ENCODE peak calls at places on chromosomes 4 and X, in six cellular contexts. P is mesenchymal stem cell, U is H9, W is H1, K is IMR-90, C is trophoblast cell. I is an unnamed sample.

GRCh38 chrX:126509917-126510316 is 42.7 kb downstream of the DCAF12L1 start:
- DNase-seq in U (no peak), W (no peak), C (no peak), K (no peak), P (no peak), I (no peak)

GRCh38 chr4:107862658-107863057 is 37.9 kb downstream of the SGMS2 start:
- DNase-seq in C (peak), W (no peak), P (peak), U (no peak), K (peak), I (no peak)

GRCh38 chrX:94633237-94633636 is 959.2 kb downstream of the FAM133A start:
- DNase-seq in P (no peak), K (no peak), W (no peak), U (no peak), C (no peak), I (no peak)

GRCh38 chrX:15564981-15565579 is 35.7 kb downstream of the ACE2 start:
- DNase-seq in U (peak), W (peak), K (peak), C (peak), P (peak), I (no peak)

GRCh38 chrX:48972214-48973164 is 845 bp upstream of the KCND1 start:
- DNase-seq in W (peak), C (peak), U (peak), P (peak), K (peak), I (no peak)

GRCh38 chr4:59062970-59063369 is 1952.8 kb upstream of the IGFBP7 start:
- DNase-seq in U (no peak), C (peak), W (no peak), K (no peak), P (peak), I (no peak)

GRCh38 chrX:154652311-154653047 is 900 bp downstream of the CTAG2 start:
- DNase-seq in U (no peak), W (no peak), C (no peak), K (no peak), P (no peak), I (no peak)

GRCh38 chrX:149540621-149541520 is at the start of gene EOLA1:
- DNase-seq in W (no peak), K (peak), U (peak), C (peak), P (peak), I (no peak)

GRCh38 chr4:100268807-100269206 is 78.5 kb upstream of the DDIT4L start:
- DNase-seq in C (no peak), W (no peak), K (no peak), P (no peak), U (no peak), I (no peak)

GRCh38 chr4:27011401-27011800 is 150.8 kb downstream of the STIM2 start:
- DNase-seq in C (peak), W (no peak), U (no peak), P (no peak), K (no peak), I (no peak)

GRCh38 chrX:132365490-132365889 is 123.3 kb downstream of the MBNL3 start:
- DNase-seq in P (no peak), U (no peak), C (no peak), W (no peak), K (no peak), I (no peak)

GRCh38 chr4:4753643-4754042 is 105.8 kb upstream of the MSX1 start:
- DNase-seq in W (no peak), C (no peak), K (no peak), U (no peak), P (no peak), I (no peak)

GRCh38 chr4:97235516-97235915 is 907.8 kb downstream of the STPG2 start:
- DNase-seq in U (peak), K (no peak), P (no peak), W (no peak), C (no peak), I (peak)

GRCh38 chr4:39933689-39934590 is 43.8 kb downstream of the PDS5A start:
- DNase-seq in K (peak), C (no peak), P (peak), W (no peak), U (no peak), I (no peak)

GRCh38 chrX:153459976-153460375 is 10.4 kb downstream of the HAUS7 start:
- DNase-seq in U (no peak), K (peak), W (no peak), C (peak), P (peak), I (no peak)

GRCh38 chr4:18733956-18734872 is 712.7 kb upstream of the LCORL start:
- DNase-seq in U (no peak), K (no peak), C (no peak), P (no peak), W (no peak), I (no peak)

GRCh38 chrX:114584434-114584943 is 603 bp downstream of the HTR2C start:
- DNase-seq in U (peak), P (peak), K (no peak), W (peak), C (no peak), I (peak)

GRCh38 chr4:25439913-25440477 is 62.9 kb downstream of the ANAPC4 start:
- DNase-seq in P (peak), K (peak), W (peak), U (peak), C (peak), I (peak)

GRCh38 chrX:10393899-10394298 is 226.5 kb downstream of the MID1 start:
- DNase-seq in C (no peak), W (no peak), K (peak), U (no peak), P (no peak), I (no peak)

GRCh38 chr4:183716302-183716701 is 57.2 kb downstream of the TRAPPC11 start:
- DNase-seq in P (no peak), K (no peak), W (no peak), U (no peak), C (no peak), I (no peak)

GRCh38 chr4:110197421-110198398 is 705 bp downstream of the ELOVL6 start:
- DNase-seq in P (peak), K (peak), C (no peak), U (peak), W (peak), I (no peak)

GRCh38 chr4:158783775-158784174 is 14.9 kb downstream of the FNIP2 start:
- DNase-seq in K (peak), C (no peak), P (peak), U (no peak), W (no peak), I (no peak)

GRCh38 chr4:125719987-125720386 is 405.2 kb downstream of the FAT4 start:
- DNase-seq in C (no peak), U (no peak), K (peak), W (no peak), P (peak), I (no peak)

GRCh38 chrX:123184199-123184857 is at the start of gene GRIA3:
- DNase-seq in W (peak), C (no peak), K (no peak), P (peak), U (peak), I (peak)

GRCh38 chr4:528835-529234 is 29.8 kb downstream of the PIGG start:
- DNase-seq in K (no peak), C (no peak), W (no peak), U (no peak), P (no peak), I (no peak)

GRCh38 chr4:152605641-152606304 is 69.9 kb upstream of the FBXW7 start:
- DNase-seq in U (no peak), C (no peak), K (peak), W (no peak), P (peak), I (no peak)

GRCh38 chr4:130077275-130077674 is 981.3 kb downstream of the C4orf33 start:
- DNase-seq in C (peak), K (no peak), U (no peak), P (no peak), W (no peak), I (no peak)

GRCh38 chr4:150673793-150674192 is 91.8 kb downstream of the MAB21L2 start:
- DNase-seq in U (no peak), P (no peak), C (no peak), W (no peak), K (no peak), I (no peak)

GRCh38 chrX:71256051-71256450 is 2.1 kb upstream of the ZMYM3 start:
- DNase-seq in W (no peak), U (no peak), P (peak), K (peak), C (no peak), I (no peak)

GRCh38 chrX:71252221-71252620 is 1.7 kb downstream of the ZMYM3 start:
- DNase-seq in W (no peak), U (no peak), K (no peak), P (no peak), C (no peak), I (no peak)

GRCh38 chrX:71253253-71254091 is 468 bp downstream of the ZMYM3 start:
- DNase-seq in U (peak), W (peak), C (no peak), P (peak), K (peak), I (peak)

GRCh38 chrX:71251456-71251973 is 2.4 kb downstream of the ZMYM3 start:
- DNase-seq in U (no peak), W (no peak), C (no peak), K (no peak), P (peak), I (no peak)

DNA sequence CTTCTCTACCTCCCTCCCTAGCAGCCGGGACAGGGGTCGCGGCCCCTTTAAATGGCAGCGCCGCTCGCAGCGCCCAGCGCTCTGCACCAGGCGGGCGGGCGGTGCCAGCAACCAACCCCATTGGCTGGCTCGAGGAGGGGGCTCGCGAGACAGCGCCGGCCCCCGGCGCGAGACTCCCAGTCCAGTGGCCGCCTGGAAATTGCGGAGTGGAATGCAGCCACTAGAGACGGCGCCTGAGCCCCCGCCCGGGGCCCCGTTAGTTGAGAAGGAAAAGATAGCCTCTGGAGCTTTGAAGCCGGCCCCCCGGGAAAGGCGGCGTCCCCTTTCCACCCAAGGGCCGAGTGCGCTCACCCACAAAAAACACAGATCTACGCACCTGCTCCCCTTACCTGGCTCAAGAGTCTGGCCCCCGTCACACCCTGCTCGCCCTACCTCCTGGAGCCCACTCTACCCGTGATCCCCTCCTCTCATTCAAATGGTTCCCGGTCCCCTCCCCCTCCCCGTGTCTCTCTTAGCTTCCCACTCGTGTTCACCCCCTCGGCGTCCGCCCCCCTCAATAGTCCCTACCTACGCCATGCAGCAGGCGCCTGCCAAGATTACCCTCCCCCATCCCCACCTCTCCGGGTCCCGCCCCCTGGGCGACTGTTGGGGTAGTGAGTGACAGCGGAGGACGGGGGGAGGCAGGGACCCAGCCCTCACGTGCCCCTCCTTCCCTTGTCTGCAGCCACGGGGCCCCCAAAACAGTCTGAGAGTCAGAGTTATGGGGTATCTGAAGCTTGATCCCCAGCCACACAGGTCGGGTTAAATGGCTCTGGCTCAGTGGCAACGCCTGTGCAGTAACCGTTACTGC is at the start of gene ZMYM3:
- DNase-seq in W (peak), P (peak), C (peak), K (peak), U (peak), I (peak)
- H3K4ac ChIP-seq in W (no peak), P (peak), C (peak), K (peak), U (no peak), I (peak)

GRCh38 chr4:94550352-94550751 is 98.6 kb downstream of the PDLIM5 start:
- DNase-seq in U (no peak), P (no peak), C (no peak), K (no peak), W (no peak), I (no peak)

GRCh38 chr4:94550851-94551250 is 99.1 kb downstream of the PDLIM5 start:
- DNase-seq in U (no peak), K (no peak), C (no peak), P (no peak), W (no peak), I (no peak)

GRCh38 chr4:94546949-94547348 is 95.2 kb downstream of the PDLIM5 start:
- DNase-seq in K (no peak), C (no peak), W (no peak), U (no peak), P (no peak), I (no peak)

GRCh38 chr4:94545296-94545695 is 93.6 kb downstream of the PDLIM5 start:
- DNase-seq in W (no peak), K (peak), C (peak), U (no peak), P (peak), I (no peak)

GRCh38 chr4:94548571-94548970 is 96.8 kb downstream of the PDLIM5 start:
- DNase-seq in K (peak), W (no peak), P (peak), C (no peak), U (no peak), I (no peak)
- H3K9ac ChIP-seq in K (no peak), W (no peak), P (peak), C (no peak), U (no peak), I (no peak)

DNA sequence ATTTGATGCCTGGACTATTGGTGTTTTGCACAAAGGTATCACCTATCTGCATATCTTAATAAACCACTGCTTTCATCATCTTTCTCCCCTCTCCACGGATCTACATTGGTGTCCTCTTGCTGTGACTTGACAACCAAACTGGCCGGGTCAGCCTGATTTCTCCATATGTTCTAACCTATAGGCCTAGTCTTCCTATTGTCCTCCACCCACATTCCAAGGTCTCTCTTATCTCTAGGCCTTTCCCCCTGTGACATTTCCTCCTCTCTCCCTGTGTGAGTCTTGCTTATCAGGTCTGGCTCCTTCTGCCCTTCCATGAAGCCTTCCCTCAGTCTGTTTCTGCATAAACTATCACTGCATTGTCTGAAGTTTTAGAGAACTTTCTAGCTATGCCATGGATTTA is 33.7 kb downstream of the ARHGAP24 start:
- DNase-seq in U (no peak), P (no peak), C (peak), W (no peak), K (no peak), I (no peak)
- H2BK5ac ChIP-seq in U (no peak), P (no peak), C (no peak), W (no peak), K (no peak), I (no peak)

DNA sequence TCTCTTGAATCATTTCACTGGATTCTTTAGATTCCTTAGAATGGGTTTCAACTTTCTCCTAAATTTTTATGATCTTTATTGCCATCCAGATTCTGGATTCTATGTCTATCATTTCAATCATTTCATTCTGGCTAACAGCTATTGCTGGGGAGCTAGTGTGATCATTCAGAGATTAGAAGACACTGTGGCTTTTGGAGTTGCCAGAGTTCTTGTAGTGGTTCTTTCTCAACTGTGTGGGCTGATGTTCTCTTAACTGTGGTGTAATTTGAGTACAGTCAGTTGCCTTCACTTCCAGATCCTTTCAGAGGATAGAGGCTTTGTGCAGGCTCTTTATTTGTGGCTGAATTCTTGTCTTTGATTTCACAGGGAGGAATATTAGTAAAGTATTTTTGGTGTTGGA is 12.1 kb upstream of the CSN2 start:
- DNase-seq in W (no peak), U (no peak), K (no peak), P (no peak), C (no peak), I (no peak)
- H3K4ac ChIP-seq in W (no peak), U (no peak), K (no peak), P (no peak), C (no peak), I (no peak)

DNA sequence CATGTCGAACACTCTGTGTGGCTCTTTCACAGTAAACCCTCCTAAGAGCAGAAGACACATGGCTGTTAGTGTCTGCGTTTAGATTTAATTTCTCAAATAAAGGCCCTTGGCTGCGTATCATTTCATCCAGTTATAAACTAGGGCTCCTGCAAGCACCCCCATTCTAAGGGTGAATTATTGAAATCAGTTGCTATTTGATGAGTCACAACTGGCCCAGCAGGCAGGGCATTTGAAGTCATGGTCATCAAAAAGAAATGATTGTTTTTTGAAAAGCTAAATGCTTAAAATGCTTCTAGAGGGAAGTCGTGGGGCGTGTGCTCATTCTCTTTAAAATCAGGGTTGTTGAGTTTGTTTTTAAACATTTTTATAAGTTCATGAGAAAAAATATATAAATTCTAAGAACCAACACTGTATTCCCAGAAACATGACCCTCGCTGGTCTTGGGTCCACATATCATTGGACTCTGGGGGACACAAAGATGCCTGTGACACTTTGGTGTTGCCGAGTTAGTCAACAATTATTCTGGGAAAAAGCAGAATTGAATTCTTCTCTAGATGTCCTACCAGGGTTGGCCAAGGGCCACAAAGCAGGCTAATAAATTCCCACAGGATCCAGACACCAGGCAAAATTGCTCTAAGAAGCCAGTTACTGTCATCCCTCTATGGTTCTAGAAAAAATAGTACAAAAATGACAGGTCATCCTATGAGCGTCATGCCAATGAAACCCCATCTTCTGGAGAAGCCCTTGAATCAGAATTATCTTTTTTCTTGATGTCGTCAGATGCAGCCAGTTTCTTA is 99.5 kb upstream of the MYOZ2 start:
- DNase-seq in W (no peak), K (peak), U (no peak), P (no peak), C (no peak), I (no peak)
- H3K9ac ChIP-seq in W (no peak), K (no peak), U (no peak), P (peak), C (no peak), I (no peak)

GRCh38 chrX:54808605-54809483 is 1.3 kb downstream of the MAGED2 start:
- DNase-seq in U (peak), C (peak), W (peak), K (peak), P (peak), I (peak)

GRCh38 chrX:54810532-54810931 is 3.0 kb downstream of the MAGED2 start:
- DNase-seq in U (no peak), C (no peak), K (no peak), P (no peak), W (no peak), I (no peak)

GRCh38 chrX:54808109-54808604 is 612 bp downstream of the MAGED2 start:
- DNase-seq in W (peak), K (no peak), U (peak), C (peak), P (peak), I (peak)

GRCh38 chrX:54811301-54811885 is 3.8 kb downstream of the MAGED2 start:
- DNase-seq in C (no peak), P (no peak), U (no peak), K (no peak), W (no peak), I (no peak)

GRCh38 chrX:54807524-54808108 is at the start of gene MAGED2:
- DNase-seq in W (no peak), P (peak), U (peak), K (peak), C (no peak), I (peak)
- H2BK5ac ChIP-seq in W (peak), P (peak), U (no peak), K (peak), C (peak), I (peak)

I was measured in neuronal stem cell.